ENCODE peak calls at places on chromosomes 13 and 19, in four cellular contexts. N is GM23338, H is right lobe of liver, A is stomach. Z is an unnamed sample.

GRCh38 chr19:13022859-13023636 is 27.8 kb downstream of the NFIX start:
- DNase-seq in N (peak; percentile 77), H (peak; percentile 88), A (peak; percentile 68), Z (peak; percentile 78)

GRCh38 chr13:52899206-52899605 is 50.8 kb upstream of the PCDH8 start:
- DNase-seq in N (no peak), H (no peak), A (no peak), Z (no peak)

GRCh38 chr13:48496796-48497195 is 36.1 kb downstream of the RCBTB2 start:
- DNase-seq in N (peak; percentile 7), H (no peak), A (no peak), Z (no peak)

GRCh38 chr13:102708991-102709390 is 14.1 kb upstream of the METTL21C start:
- DNase-seq in N (no peak), H (no peak), A (no peak), Z (no peak)

GRCh38 chr13:99527346-99527745 is 26.1 kb downstream of the TM9SF2 start:
- DNase-seq in N (no peak), H (no peak), A (no peak), Z (no peak)

GRCh38 chr13:66795636-66796035 is 434.5 kb downstream of the PCDH9 start:
- DNase-seq in N (no peak), H (no peak), A (no peak), Z (no peak)

GRCh38 chr19:45653634-45654033 is 14.4 kb upstream of the GIPR start:
- DNase-seq in N (no peak), H (no peak), A (no peak), Z (no peak)

GRCh38 chr13:110913322-110913721 is 1.5 kb downstream of the ANKRD10 start:
- DNase-seq in N (no peak), H (no peak), A (peak; percentile 33), Z (no peak)

GRCh38 chr19:4979211-4979807 is 10.4 kb downstream of the KDM4B start:
- DNase-seq in N (no peak), H (peak; percentile 78), A (no peak), Z (no peak)

GRCh38 chr19:28330831-28331230 is 882.1 kb downstream of the UQCRFS1 start:
- DNase-seq in N (no peak), H (no peak), A (no peak), Z (no peak)

GRCh38 chr19:35513975-35514809 is 743 bp upstream of the DMKN start:
- DNase-seq in N (peak; percentile 61), H (no peak), A (no peak), Z (no peak)

GRCh38 chr13:99009987-99010551 is 32.2 kb upstream of the DOCK9 start:
- DNase-seq in N (no peak), H (no peak), A (no peak), Z (no peak)

GRCh38 chr13:99750951-99751350 is 220.6 kb downstream of the ZIC5 start:
- DNase-seq in N (no peak), H (no peak), A (no peak), Z (no peak)

GRCh38 chr19:11530432-11530831 is 1.5 kb upstream of the ECSIT start:
- DNase-seq in N (peak; percentile 96), H (peak; percentile 88), A (peak; percentile 80), Z (peak; percentile 77)

GRCh38 chr19:56071151-56071550 is 49.9 kb downstream of the ZNF787 start:
- DNase-seq in N (peak; percentile 63), H (peak; percentile 96), A (no peak), Z (no peak)

GRCh38 chr13:42660367-42660965 is 86.5 kb downstream of the TNFSF11 start:
- DNase-seq in N (no peak), H (no peak), A (no peak), Z (no peak)

GRCh38 chr19:55251296-55252081 is 7.3 kb downstream of the PPP6R1 start:
- DNase-seq in N (no peak), H (no peak), A (peak; percentile 68), Z (no peak)

GRCh38 chr13:25874907-25875306 is 176.9 kb downstream of the SHISA2 start:
- DNase-seq in N (no peak), H (no peak), A (no peak), Z (no peak)

GRCh38 chr13:81988542-81988941 is 1647.6 kb upstream of the SPRY2 start:
- DNase-seq in N (no peak), H (no peak), A (no peak), Z (no peak)

GRCh38 chr19:14102102-14102696 is 11.6 kb upstream of the SAMD1 start:
- DNase-seq in N (no peak), H (no peak), A (no peak), Z (no peak)

GRCh38 chr19:2361259-2362038 is 1.4 kb downstream of the TMPRSS9 start:
- DNase-seq in N (no peak), H (no peak), A (no peak), Z (no peak)

GRCh38 chr13:26557393-26558073 is at the start of gene WASF3:
- DNase-seq in N (peak; percentile 97), H (peak; percentile 95), A (peak; percentile 94), Z (peak; percentile 93)

GRCh38 chr19:12884926-12885748 is 1.9 kb downstream of the KLF1 start:
- DNase-seq in N (peak; percentile 100), H (peak; percentile 73), A (peak; percentile 95), Z (peak; percentile 94)

GRCh38 chr13:32587014-32587773 is 942 bp downstream of the PDS5B start:
- DNase-seq in N (peak; percentile 76), H (peak; percentile 80), A (peak; percentile 66), Z (peak; percentile 79)

GRCh38 chr19:31353826-31354225 is 4.6 kb upstream of the TSHZ3 start:
- DNase-seq in N (peak; percentile 66), H (no peak), A (no peak), Z (no peak)

GRCh38 chr19:42088471-42089190 is 12.7 kb downstream of the ZNF574 start:
- DNase-seq in N (no peak), H (no peak), A (no peak), Z (no peak)

GRCh38 chr19:4889034-4889825 is 13.5 kb downstream of the ARRDC5 start:
- DNase-seq in N (no peak), H (no peak), A (no peak), Z (no peak)

GRCh38 chr13:36347826-36348225 is 1.6 kb upstream of the SPART start:
- DNase-seq in N (no peak), H (no peak), A (no peak), Z (no peak)

GRCh38 chr19:15210323-15210774 is 9.6 kb upstream of the NOTCH3 start:
- DNase-seq in N (no peak), H (no peak), A (no peak), Z (peak; percentile 83)

GRCh38 chr19:52224211-52224610 is 34.4 kb downstream of the PPP2R1A start:
- DNase-seq in N (no peak), H (no peak), A (no peak), Z (no peak)

GRCh38 chr13:109706015-109706715 is 80.2 kb downstream of the IRS2 start:
- DNase-seq in N (no peak), H (no peak), A (no peak), Z (no peak)

GRCh38 chr19:55640043-55640576 is 692 bp upstream of the ZNF580 start:
- DNase-seq in N (peak; percentile 75), H (peak; percentile 77), A (peak; percentile 71), Z (peak; percentile 88)

GRCh38 chr13:89363144-89363543 is 1692.0 kb downstream of the SLITRK5 start:
- DNase-seq in N (peak; percentile 29), H (no peak), A (no peak), Z (no peak)

GRCh38 chr13:59437902-59438301 is 725.8 kb downstream of the DIAPH3 start:
- DNase-seq in N (peak; percentile 24), H (no peak), A (no peak), Z (no peak)

GRCh38 chr19:10105241-10106099 is 692 bp upstream of the PPAN start:
- DNase-seq in N (no peak), H (no peak), A (no peak), Z (no peak)

GRCh38 chr13:39635564-39635963 is 19.9 kb upstream of the COG6 start:
- DNase-seq in N (no peak), H (no peak), A (no peak), Z (no peak)

GRCh38 chr13:39634956-39635355 is 20.5 kb upstream of the COG6 start:
- DNase-seq in N (no peak), H (no peak), A (no peak), Z (no peak)

GRCh38 chr13:39631307-39631706 is 24.2 kb upstream of the COG6 start:
- DNase-seq in N (no peak), H (no peak), A (no peak), Z (no peak)

GRCh38 chr13:39637890-39638289 is 17.6 kb upstream of the COG6 start:
- DNase-seq in N (no peak), H (no peak), A (no peak), Z (no peak)

GRCh38 chr13:39632994-39633393 is 22.5 kb upstream of the COG6 start:
- DNase-seq in N (no peak), H (no peak), A (no peak), Z (no peak)
- H3K27ac ChIP-seq in N (no peak overlapping the region), H (no peak overlapping the region), A (no peak overlapping the region), Z (no peak overlapping the region)

GRCh38 chr19:6417713-6418561 is 6.7 kb downstream of the KHSRP start:
- DNase-seq in N (peak; percentile 48), H (no peak), A (no peak), Z (no peak)
- TF ChIP-seq CTCF in N (peak; percentile 23), H (peak; percentile 14), A (peak; percentile 8), Z (peak; percentile 21)

DNA sequence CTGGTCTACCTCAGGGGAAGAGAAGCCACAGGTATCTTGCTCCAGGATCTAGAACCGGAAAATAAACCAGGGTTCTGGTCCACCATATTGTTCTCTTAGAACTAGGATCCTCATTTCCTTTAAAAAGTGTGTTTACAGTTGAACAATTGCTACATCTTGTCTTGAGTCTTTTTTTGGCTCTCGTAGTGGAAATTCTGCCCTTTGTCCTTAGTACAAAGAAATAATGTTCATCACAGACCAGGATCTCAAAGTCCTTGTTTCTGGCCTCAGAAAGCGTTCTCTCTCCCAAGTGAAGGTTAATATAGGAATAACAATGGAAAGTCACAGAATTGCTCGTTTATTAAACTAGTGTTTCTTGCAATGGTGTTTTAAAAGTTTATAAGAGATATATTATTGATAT is 20.8 kb downstream of the KLF2 start:
- DNase-seq in N (no peak), H (no peak), A (no peak), Z (no peak)
- H3K27ac ChIP-seq in N (no peak overlapping the region), H (peak overlapping the region; percentile 56), A (no peak overlapping the region), Z (peak overlapping the region; percentile 37)

GRCh38 chr19:33512021-33512420 is 9.6 kb downstream of the PEPD start:
- DNase-seq in N (no peak), H (no peak), A (no peak), Z (no peak)
- TF ChIP-seq CTCF in N (no peak), H (no peak), A (no peak), Z (no peak)

GRCh38 chr13:113500530-113501265 is 10.2 kb upstream of the DCUN1D2 start:
- DNase-seq in N (no peak), H (no peak), A (no peak), Z (no peak)

GRCh38 chr13:113497217-113497616 is 6.7 kb upstream of the DCUN1D2 start:
- DNase-seq in N (no peak), H (no peak), A (no peak), Z (no peak)

GRCh38 chr13:113502686-113503085 is 12.2 kb upstream of the DCUN1D2 start:
- DNase-seq in N (no peak), H (no peak), A (no peak), Z (no peak)

GRCh38 chr13:113495494-113496251 is 5.2 kb upstream of the DCUN1D2 start:
- DNase-seq in N (peak; percentile 79), H (no peak), A (no peak), Z (no peak)

DNA sequence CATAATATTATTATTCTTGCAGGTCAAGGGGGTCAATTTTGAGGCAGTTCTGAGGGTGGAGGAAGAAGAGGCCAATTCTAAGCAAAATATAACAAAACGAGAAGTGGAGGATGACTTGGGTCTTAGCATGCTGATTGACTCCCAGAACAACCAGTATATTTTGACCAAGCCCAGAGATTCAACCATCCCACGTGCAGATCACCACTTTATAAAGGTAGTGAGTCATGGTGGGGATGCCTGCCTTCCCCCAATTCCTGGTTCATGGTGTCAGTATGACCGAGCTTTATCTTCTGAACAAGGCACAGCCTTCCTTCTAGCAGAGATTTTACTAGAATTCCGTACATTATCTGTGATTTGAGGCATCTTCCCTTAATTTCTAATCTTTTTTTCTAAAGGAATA is 9.4 kb upstream of the DCUN1D2 start:
- DNase-seq in N (no peak), H (no peak), A (no peak), Z (no peak)
- H3K27ac ChIP-seq in N (no peak overlapping the region), H (no peak overlapping the region), A (no peak overlapping the region), Z (no peak overlapping the region)

Z was measured in lower lobe of right lung.